ENCODE peak calls at places on chromosomes 5 and 9, in four cellular contexts. One of them, this sample, is unnamed.

GRCh38 chr5:60959156-60959555 is 14.2 kb downstream of the NDUFAF2 start:
- DNase-seq in transverse colon: no peak
- DNase-seq in AG09309: no peak
- DNase-seq in BJ: no peak
- DNase-seq in this sample: no peak

GRCh38 chr9:112170235-112170634 is 4.9 kb downstream of the SUSD1 start:
- DNase-seq in AG09309: no peak
- DNase-seq in BJ: no peak
- DNase-seq in transverse colon: peak
- DNase-seq in this sample: no peak

GRCh38 chr9:10045598-10045997 is 567.2 kb downstream of the PTPRD start:
- DNase-seq in AG09309: no peak
- DNase-seq in BJ: no peak
- DNase-seq in transverse colon: no peak
- DNase-seq in this sample: no peak

GRCh38 chr5:119190470-119190869 is 119.6 kb downstream of the DMXL1 start:
- DNase-seq in BJ: no peak
- DNase-seq in AG09309: no peak
- DNase-seq in transverse colon: no peak
- DNase-seq in this sample: no peak

GRCh38 chr5:97839338-97840081 is 656.5 kb upstream of the RIOK2 start:
- DNase-seq in AG09309: peak
- DNase-seq in BJ: peak
- DNase-seq in transverse colon: no peak
- DNase-seq in this sample: peak

GRCh38 chr5:93622240-93622885 is 39.3 kb downstream of the NR2F1 start:
- DNase-seq in transverse colon: no peak
- DNase-seq in AG09309: peak
- DNase-seq in BJ: no peak
- DNase-seq in this sample: no peak

GRCh38 chr5:35852084-35852734 is 4.5 kb upstream of the IL7R start:
- DNase-seq in AG09309: no peak
- DNase-seq in BJ: no peak
- DNase-seq in transverse colon: no peak
- DNase-seq in this sample: no peak

GRCh38 chr5:75681125-75681830 is 36.0 kb downstream of the POC5 start:
- DNase-seq in AG09309: peak
- DNase-seq in BJ: no peak
- DNase-seq in transverse colon: no peak
- DNase-seq in this sample: peak

GRCh38 chr9:1200847-1201251 is 150.7 kb downstream of the DMRT2 start:
- DNase-seq in BJ: no peak
- DNase-seq in AG09309: no peak
- DNase-seq in transverse colon: no peak
- DNase-seq in this sample: no peak

GRCh38 chr9:118736406-118736805 is 632.8 kb downstream of the BRINP1 start:
- DNase-seq in AG09309: no peak
- DNase-seq in transverse colon: no peak
- DNase-seq in BJ: no peak
- DNase-seq in this sample: no peak

GRCh38 chr9:93652604-93653592 is 76.5 kb downstream of the PHF2 start:
- DNase-seq in AG09309: no peak
- DNase-seq in transverse colon: no peak
- DNase-seq in BJ: no peak
- DNase-seq in this sample: no peak

GRCh38 chr5:112616812-112617547 is 120.7 kb upstream of the APC start:
- DNase-seq in AG09309: no peak
- DNase-seq in BJ: no peak
- DNase-seq in transverse colon: peak
- DNase-seq in this sample: no peak

GRCh38 chr9:126478216-126478981 is 135.3 kb upstream of the LMX1B start:
- DNase-seq in AG09309: no peak
- DNase-seq in transverse colon: no peak
- DNase-seq in BJ: no peak
- DNase-seq in this sample: no peak

GRCh38 chr5:34657550-34657921 is 1.4 kb downstream of the RAI14 start:
- DNase-seq in BJ: no peak
- DNase-seq in AG09309: no peak
- DNase-seq in transverse colon: peak
- DNase-seq in this sample: no peak

GRCh38 chr5:28523887-28524637 is 1485.7 kb upstream of the CDH9 start:
- DNase-seq in AG09309: no peak
- DNase-seq in transverse colon: no peak
- DNase-seq in BJ: no peak
- DNase-seq in this sample: no peak

GRCh38 chr9:134867917-134868750 is 12.5 kb upstream of the FCN2 start:
- DNase-seq in BJ: no peak
- DNase-seq in AG09309: no peak
- DNase-seq in transverse colon: no peak
- DNase-seq in this sample: no peak

GRCh38 chr9:115614931-115615401 is 497.0 kb upstream of the TNC start:
- DNase-seq in AG09309: no peak
- DNase-seq in transverse colon: no peak
- DNase-seq in BJ: no peak
- DNase-seq in this sample: no peak

GRCh38 chr9:134190232-134191121 is 26.1 kb upstream of the RNU6ATAC start:
- DNase-seq in BJ: no peak
- DNase-seq in AG09309: no peak
- DNase-seq in transverse colon: no peak
- DNase-seq in this sample: no peak

GRCh38 chr9:122005597-122005996 is 87.5 kb downstream of the TTLL11 start:
- DNase-seq in BJ: no peak
- DNase-seq in transverse colon: no peak
- DNase-seq in AG09309: peak
- DNase-seq in this sample: no peak

GRCh38 chr9:1057910-1058309 is 7.8 kb downstream of the DMRT2 start:
- DNase-seq in transverse colon: no peak
- DNase-seq in BJ: no peak
- DNase-seq in AG09309: no peak
- DNase-seq in this sample: no peak

GRCh38 chr9:18067553-18068120 is 406.3 kb upstream of the ADAMTSL1 start:
- DNase-seq in BJ: no peak
- DNase-seq in AG09309: no peak
- DNase-seq in transverse colon: no peak
- DNase-seq in this sample: no peak

GRCh38 chr9:70553718-70554673 is 139.5 kb upstream of the KLF9 start:
- DNase-seq in transverse colon: no peak
- DNase-seq in BJ: no peak
- DNase-seq in AG09309: no peak
- DNase-seq in this sample: no peak

GRCh38 chr5:176847726-176848290 is 37.4 kb downstream of the UNC5A start:
- DNase-seq in AG09309: no peak
- DNase-seq in transverse colon: no peak
- DNase-seq in BJ: no peak
- DNase-seq in this sample: no peak

GRCh38 chr9:97773091-97773490 is 76.0 kb upstream of the XPA start:
- DNase-seq in AG09309: no peak
- DNase-seq in transverse colon: no peak
- DNase-seq in BJ: no peak
- DNase-seq in this sample: no peak

GRCh38 chr5:81408496-81408895 is 14.6 kb upstream of the ACOT12 start:
- DNase-seq in BJ: no peak
- DNase-seq in transverse colon: no peak
- DNase-seq in AG09309: no peak
- DNase-seq in this sample: no peak

GRCh38 chr9:806285-807156 is 35.0 kb upstream of the DMRT1 start:
- DNase-seq in AG09309: no peak
- DNase-seq in transverse colon: no peak
- DNase-seq in BJ: no peak
- DNase-seq in this sample: no peak

GRCh38 chr9:132068604-132069003 is 11.1 kb downstream of the MED27 start:
- DNase-seq in transverse colon: no peak
- DNase-seq in BJ: no peak
- DNase-seq in AG09309: no peak
- DNase-seq in this sample: no peak

GRCh38 chr5:11384441-11385250 is 519.6 kb downstream of the CTNND2 start:
- DNase-seq in transverse colon: no peak
- DNase-seq in AG09309: no peak
- DNase-seq in BJ: no peak
- DNase-seq in this sample: no peak

GRCh38 chr9:84670801-84671153 is 1.2 kb downstream of the NTRK2 start:
- DNase-seq in transverse colon: no peak
- DNase-seq in BJ: no peak
- DNase-seq in AG09309: no peak
- DNase-seq in this sample: no peak

GRCh38 chr5:61525573-61526142 is 193.6 kb downstream of the ZSWIM6 start:
- DNase-seq in BJ: no peak
- DNase-seq in AG09309: no peak
- DNase-seq in transverse colon: no peak
- DNase-seq in this sample: no peak

GRCh38 chr5:75992677-75993582 is 90.3 kb upstream of the SV2C start:
- DNase-seq in transverse colon: no peak
- DNase-seq in AG09309: no peak
- DNase-seq in BJ: no peak
- DNase-seq in this sample: no peak

DNA sequence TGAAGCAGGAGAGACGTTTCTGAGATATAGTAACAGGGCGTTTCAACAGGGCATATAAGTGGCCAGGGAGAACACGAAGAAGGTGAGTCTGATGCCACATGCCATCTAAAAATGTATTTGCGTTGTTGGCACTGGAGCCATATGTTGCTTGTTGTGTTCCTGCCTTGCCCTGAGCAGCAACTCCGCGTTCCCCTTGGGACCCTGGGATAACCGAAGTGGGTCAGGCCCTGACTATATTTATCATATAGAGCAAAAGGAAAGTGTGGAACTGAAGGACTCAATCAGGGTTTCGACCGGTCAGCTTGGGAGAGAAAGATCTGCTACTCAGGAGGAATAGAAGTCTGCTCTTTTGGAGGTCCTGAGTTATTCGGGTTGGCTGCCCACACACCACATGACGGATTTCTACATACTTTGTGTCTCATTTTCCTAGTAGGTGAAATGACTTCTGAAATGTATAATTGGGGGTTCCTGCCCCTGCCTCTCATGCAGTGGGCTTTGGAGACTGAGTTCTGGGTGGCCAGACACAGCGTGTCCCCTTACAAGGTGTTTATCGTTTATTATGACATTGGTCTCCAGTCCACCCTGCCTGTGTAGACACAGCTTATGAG is 3.0 kb downstream of the STC2 start:
- DNase-seq in transverse colon: no peak
- DNase-seq in BJ: no peak
- DNase-seq in AG09309: no peak
- DNase-seq in this sample: no peak
- H3K4me3 ChIP-seq in transverse colon: no peak
- H3K4me3 ChIP-seq in BJ: peak
- H3K4me3 ChIP-seq in AG09309: peak
- H3K4me3 ChIP-seq in this sample: peak

DNA sequence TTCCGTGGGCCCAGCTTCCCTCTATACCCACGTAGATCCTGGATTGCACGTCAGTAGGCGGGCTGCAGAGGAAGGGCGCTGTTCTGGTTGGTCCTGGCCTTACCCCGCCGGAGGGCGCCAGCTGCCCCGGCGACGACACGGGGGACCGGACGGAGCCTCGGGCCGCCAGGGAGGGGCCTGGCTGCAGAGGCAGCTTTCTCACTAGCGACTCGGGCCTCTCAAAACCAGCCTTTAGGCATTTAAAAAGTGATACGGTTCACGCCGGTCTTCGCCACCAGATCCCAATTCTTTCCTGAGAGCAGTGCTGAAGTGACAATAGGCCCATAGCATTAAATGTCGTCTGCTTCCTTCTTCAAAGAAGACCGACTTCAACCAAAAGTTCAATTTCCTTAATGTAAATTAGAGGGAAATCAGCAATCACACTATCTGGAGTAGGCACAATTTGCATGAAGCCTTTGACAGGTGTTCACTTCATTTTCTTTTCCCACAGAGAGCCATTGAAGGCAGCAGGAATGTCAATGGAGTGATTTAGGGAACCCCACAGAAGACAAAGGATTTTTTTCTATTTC is 17.6 kb upstream of the UBE2D2 start:
- DNase-seq in AG09309: no peak
- DNase-seq in transverse colon: peak
- DNase-seq in BJ: no peak
- DNase-seq in this sample: no peak
- TF ChIP-seq CTCF in AG09309: peak
- TF ChIP-seq CTCF in transverse colon: no peak
- TF ChIP-seq CTCF in BJ: peak
- TF ChIP-seq CTCF in this sample: no peak

GRCh38 chr5:59001154-59001553 is 418.3 kb downstream of the RAB3C start:
- DNase-seq in AG09309: peak
- DNase-seq in transverse colon: no peak
- DNase-seq in BJ: no peak
- DNase-seq in this sample: peak

GRCh38 chr5:58999804-59000595 is 417.1 kb downstream of the RAB3C start:
- DNase-seq in transverse colon: no peak
- DNase-seq in BJ: no peak
- DNase-seq in AG09309: no peak
- DNase-seq in this sample: no peak

GRCh38 chr5:59002162-59002825 is 419.4 kb downstream of the RAB3C start:
- DNase-seq in BJ: no peak
- DNase-seq in AG09309: no peak
- DNase-seq in transverse colon: no peak
- DNase-seq in this sample: no peak

GRCh38 chr5:59001716-59002115 is 418.8 kb downstream of the RAB3C start:
- DNase-seq in transverse colon: no peak
- DNase-seq in AG09309: no peak
- DNase-seq in BJ: no peak
- DNase-seq in this sample: no peak

DNA sequence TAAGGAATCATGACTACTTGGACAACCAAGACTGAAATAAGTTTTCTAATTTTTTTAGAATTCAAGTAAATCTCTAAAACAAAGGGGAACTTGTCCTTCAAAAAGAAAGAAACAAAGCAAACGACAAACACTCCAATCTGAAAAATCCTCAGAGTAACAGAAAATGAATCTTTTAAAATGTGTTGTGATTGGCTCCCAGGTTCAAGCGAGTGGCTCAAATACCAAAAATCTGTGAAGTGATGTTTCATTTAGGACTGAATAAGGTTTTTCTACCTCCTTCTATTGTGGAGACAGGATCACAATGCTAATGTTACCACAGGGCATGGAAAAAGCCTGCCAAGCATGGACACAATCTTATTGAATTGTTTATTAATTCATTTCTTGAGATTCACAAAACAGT is 415.7 kb downstream of the RAB3C start:
- DNase-seq in AG09309: no peak
- DNase-seq in BJ: no peak
- DNase-seq in transverse colon: no peak
- DNase-seq in this sample: no peak
- H3K4me3 ChIP-seq in AG09309: no peak
- H3K4me3 ChIP-seq in BJ: no peak
- H3K4me3 ChIP-seq in transverse colon: no peak
- H3K4me3 ChIP-seq in this sample: no peak

DNA sequence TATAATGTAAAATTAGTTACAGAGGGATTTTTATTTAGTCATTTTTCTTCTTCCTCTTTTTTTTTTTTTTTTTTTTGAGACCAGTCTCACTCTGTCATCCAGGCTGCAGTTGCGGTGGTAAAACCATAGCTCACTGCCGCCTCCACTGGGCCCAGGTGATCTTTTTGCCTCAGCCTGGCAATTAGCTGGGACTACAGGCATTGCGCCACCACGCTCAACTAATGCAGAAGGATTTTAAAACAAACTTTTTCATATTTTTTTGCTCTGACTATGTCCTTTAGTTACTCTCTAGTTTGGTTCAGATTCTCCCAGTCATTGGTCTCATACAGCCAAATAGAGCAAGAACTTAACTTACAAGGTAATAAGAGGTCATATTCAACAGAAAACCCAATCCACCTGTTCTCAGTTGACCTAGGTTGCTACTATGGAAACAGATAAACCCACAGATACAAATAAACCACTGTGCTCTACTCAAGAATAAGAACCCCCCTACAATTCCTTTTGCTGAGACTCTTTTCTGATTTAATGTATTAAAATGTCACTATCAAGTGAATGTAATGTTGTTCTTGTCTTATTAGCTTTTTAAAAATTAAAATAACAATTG is 50.1 kb upstream of the TTC39B start:
- DNase-seq in AG09309: no peak
- DNase-seq in BJ: no peak
- DNase-seq in transverse colon: peak
- DNase-seq in this sample: no peak
- TF ChIP-seq CTCF in AG09309: no peak
- TF ChIP-seq CTCF in BJ: no peak
- TF ChIP-seq CTCF in transverse colon: peak
- TF ChIP-seq CTCF in this sample: no peak

This sample was measured in HFF-Myc.